ENCODE peak calls at places on chromosome 20, in eight cellular contexts. U is AG04450, L is heart left ventricle, G is lower leg skin, A is fibroblast of villous mesenchyme, C is brain microvascular endothelial cell, V is psoas muscle, W is fibroblast of lung. J is an unnamed sample.

GRCh38 chr20:14879020-14879697 is 541.7 kb upstream of the FLRT3 start:
- DNase-seq in U (peak), L (no peak), G (no peak), A (peak), C (peak), V (no peak), W (peak), J (no peak)

GRCh38 chr20:2756056-2756611 is 44.3 kb downstream of the CPXM1 start:
- DNase-seq in U (peak), L (no peak), G (peak), A (peak), C (peak), V (no peak), W (peak), J (no peak)

GRCh38 chr20:38270869-38271608 is 10.5 kb upstream of the KIAA1755 start:
- DNase-seq in U (peak), L (peak), G (peak), A (peak), C (peak), V (peak), W (peak), J (no peak)

GRCh38 chr20:14921546-14921945 is 584.1 kb upstream of the FLRT3 start:
- DNase-seq in U (no peak), L (no peak), G (no peak), A (no peak), C (no peak), V (no peak), W (peak), J (no peak)

GRCh38 chr20:58793512-58794420 is 56.9 kb downstream of the GNAS-AS1 start:
- DNase-seq in U (no peak), L (no peak), G (no peak), A (no peak), C (no peak), V (no peak), W (no peak), J (no peak)

GRCh38 chr20:9280654-9281053 is 211.8 kb downstream of the PLCB4 start:
- DNase-seq in U (no peak), L (no peak), G (no peak), A (no peak), C (no peak), V (no peak), W (no peak), J (no peak)

GRCh38 chr20:47358672-47359532 is 2.4 kb upstream of the ZMYND8 start:
- DNase-seq in U (no peak), L (peak), G (peak), A (peak), C (peak), V (peak), W (peak), J (no peak)

GRCh38 chr20:35669221-35669620 is 4.5 kb upstream of the CPNE1 start:
- DNase-seq in U (no peak), L (no peak), G (no peak), A (no peak), C (no peak), V (no peak), W (no peak), J (no peak)

GRCh38 chr20:32390999-32391398 is 32.9 kb downstream of the ASXL1 start:
- DNase-seq in U (no peak), L (no peak), G (no peak), A (no peak), C (no peak), V (no peak), W (peak), J (no peak)

GRCh38 chr20:21516861-21517565 is 3.1 kb upstream of the NKX2-2 start:
- DNase-seq in U (no peak), L (no peak), G (no peak), A (no peak), C (no peak), V (no peak), W (no peak), J (peak)

GRCh38 chr20:25356294-25356933 is 34.2 kb downstream of the ABHD12 start:
- DNase-seq in U (no peak), L (no peak), G (no peak), A (no peak), C (no peak), V (no peak), W (no peak), J (peak)

GRCh38 chr20:25009218-25010145 is 16.9 kb upstream of the APMAP start:
- DNase-seq in U (no peak), L (no peak), G (peak), A (no peak), C (no peak), V (no peak), W (no peak), J (peak)

GRCh38 chr20:36238153-36238552 is 1.9 kb downstream of the AAR2 start:
- DNase-seq in U (no peak), L (no peak), G (no peak), A (no peak), C (no peak), V (no peak), W (no peak), J (no peak)

GRCh38 chr20:896626-897025 is 19.5 kb downstream of the ANGPT4 start:
- DNase-seq in U (no peak), L (no peak), G (no peak), A (peak), C (peak), V (no peak), W (no peak), J (no peak)

GRCh38 chr20:38940644-38941043 is 14.4 kb downstream of the FAM83D start:
- DNase-seq in U (no peak), L (no peak), G (peak), A (no peak), C (no peak), V (no peak), W (no peak), J (no peak)

DNA sequence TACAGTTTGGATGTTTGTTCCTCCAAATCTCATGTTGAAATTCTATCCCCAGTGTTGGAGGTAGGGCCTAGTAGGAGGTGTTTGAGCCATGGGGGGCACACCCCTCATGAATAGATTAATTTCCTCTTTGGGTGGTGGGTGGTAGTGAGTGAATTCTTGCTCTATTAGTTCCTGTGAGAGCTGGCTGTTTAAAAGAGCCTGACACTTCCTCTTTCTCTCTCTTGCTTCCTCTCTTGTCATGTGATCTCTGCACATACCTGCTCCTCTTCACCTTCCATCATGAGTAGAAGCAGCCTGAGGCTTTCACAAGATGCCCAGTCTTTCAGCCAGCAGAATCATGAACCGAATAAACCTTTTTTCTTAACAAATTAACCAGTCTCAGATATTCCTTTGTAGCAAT is 340.2 kb upstream of the CHD6 start:
- DNase-seq in U (no peak), L (no peak), G (no peak), A (no peak), C (no peak), V (no peak), W (no peak), J (no peak)
- TF ChIP-seq CTCF in U (no peak), L (no peak), G (no peak), A (no peak), C (no peak), V (no peak), W (no peak), J (no peak)

DNA sequence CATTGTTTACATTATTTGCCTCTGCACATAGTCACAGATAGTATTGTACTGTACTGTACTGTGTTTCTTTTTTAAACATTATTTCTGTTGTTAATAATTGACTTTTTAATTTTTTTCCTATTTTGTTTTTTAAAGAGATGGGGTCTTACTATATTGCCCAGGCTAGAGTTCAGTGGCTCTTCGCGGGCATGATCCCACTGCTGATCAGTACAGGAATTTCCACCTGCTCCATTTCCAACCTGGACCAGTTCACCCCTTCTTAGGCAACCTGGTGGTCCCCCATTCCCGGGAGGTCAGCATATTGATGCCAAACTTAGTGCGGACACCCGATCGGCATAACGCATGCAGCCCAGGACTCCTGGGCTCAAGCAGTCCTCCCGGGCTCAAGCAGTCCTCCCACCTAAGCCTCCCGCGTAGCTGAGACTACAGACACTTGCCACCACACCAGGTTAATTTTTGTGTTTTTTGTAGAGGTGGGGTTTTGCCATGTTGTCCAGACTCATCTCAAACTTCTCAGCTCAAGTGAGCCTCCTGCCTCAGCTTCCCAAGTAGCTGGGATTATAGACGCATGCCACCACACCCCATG is 47.5 kb downstream of the PTPN1 start:
- DNase-seq in U (no peak), L (no peak), G (no peak), A (no peak), C (no peak), V (no peak), W (no peak), J (no peak)
- TF ChIP-seq CTCF in U (no peak), L (no peak), G (no peak), A (no peak), C (no peak), V (no peak), W (no peak), J (no peak)

GRCh38 chr20:49320460-49320859 is 42.6 kb upstream of the ZNFX1 start:
- DNase-seq in U (no peak), L (no peak), G (no peak), A (peak), C (peak), V (no peak), W (peak), J (no peak)
- TF ChIP-seq CTCF in U (peak), L (no peak), G (no peak), A (peak), C (peak), V (no peak), W (peak), J (peak)

GRCh38 chr20:64224344-64225165 is 31.0 kb upstream of the PCMTD2 start:
- DNase-seq in U (peak), L (peak), G (no peak), A (peak), C (peak), V (no peak), W (peak), J (no peak)
- TF ChIP-seq CTCF in U (peak), L (no peak), G (no peak), A (peak), C (peak), V (no peak), W (peak), J (no peak)

DNA sequence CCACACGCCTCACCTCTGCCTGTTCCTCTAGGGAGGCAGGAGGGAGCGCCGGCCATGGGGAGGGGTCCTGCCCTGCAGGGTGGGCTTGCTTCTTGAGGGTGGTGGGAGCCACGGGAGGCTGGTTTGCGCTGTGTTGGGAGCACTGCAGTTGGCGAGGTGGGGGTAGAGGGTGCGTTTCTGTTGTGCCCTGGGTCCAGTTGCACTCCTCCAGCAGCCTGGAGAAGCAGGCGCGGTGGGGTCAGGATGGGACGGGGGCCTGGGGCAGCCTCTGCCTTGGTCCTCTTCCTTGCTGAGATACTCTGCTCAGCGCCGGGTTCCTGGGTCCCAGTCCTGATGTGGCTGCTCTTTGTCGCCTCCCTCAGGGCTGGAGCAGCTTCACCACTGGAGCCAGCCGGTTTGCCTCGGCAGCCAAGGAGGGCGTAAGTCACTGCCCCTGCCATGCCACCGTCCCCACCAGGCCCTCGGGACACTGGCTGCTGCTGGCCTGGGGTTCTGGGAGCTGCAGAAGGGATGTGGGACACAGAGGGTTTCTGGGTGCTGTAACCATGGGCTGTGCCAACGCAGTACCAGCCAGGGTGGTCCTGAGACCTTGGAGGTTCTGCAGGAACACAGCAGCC is 8.4 kb downstream of the ARFGAP1 start:
- DNase-seq in U (no peak), L (peak), G (no peak), A (no peak), C (no peak), V (peak), W (no peak), J (no peak)
- TF ChIP-seq CTCF in U (peak), L (no peak), G (no peak), A (peak), C (peak), V (no peak), W (no peak), J (peak)

GRCh38 chr20:57053798-57054552 is 212.5 kb downstream of the BMP7 start:
- DNase-seq in U (no peak), L (no peak), G (no peak), A (peak), C (no peak), V (no peak), W (no peak), J (no peak)

GRCh38 chr20:57049298-57049697 is 217.1 kb downstream of the BMP7 start:
- DNase-seq in U (no peak), L (no peak), G (no peak), A (no peak), C (no peak), V (no peak), W (no peak), J (no peak)

GRCh38 chr20:57048027-57048869 is 218.2 kb downstream of the BMP7 start:
- DNase-seq in U (no peak), L (no peak), G (no peak), A (peak), C (peak), V (no peak), W (peak), J (no peak)

GRCh38 chr20:57053067-57053466 is 213.4 kb downstream of the BMP7 start:
- DNase-seq in U (no peak), L (no peak), G (no peak), A (no peak), C (no peak), V (no peak), W (no peak), J (no peak)

DNA sequence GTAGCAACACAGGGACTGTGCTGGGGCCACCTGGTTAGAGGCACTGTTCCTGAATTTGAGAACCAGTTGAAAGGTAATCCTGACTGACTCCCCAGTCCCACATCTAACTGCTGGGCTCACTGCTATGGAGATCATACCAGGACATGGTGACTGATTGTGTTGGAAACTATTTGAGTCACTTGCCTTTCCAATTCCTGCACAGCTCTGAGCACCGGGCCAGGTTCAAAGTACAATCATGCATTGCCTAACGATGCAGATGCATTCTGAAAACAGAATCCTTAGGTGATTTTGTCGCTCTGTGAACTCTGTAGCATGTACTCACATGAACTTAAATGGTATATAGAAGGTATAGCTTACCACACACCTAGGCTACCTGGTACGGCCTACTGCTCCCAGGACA is 215.3 kb downstream of the BMP7 start:
- DNase-seq in U (no peak), L (no peak), G (no peak), A (no peak), C (no peak), V (no peak), W (no peak), J (no peak)
- TF ChIP-seq CTCF in U (no peak), L (no peak), G (no peak), A (no peak), C (no peak), V (no peak), W (no peak), J (no peak)

GRCh38 chr20:61526907-61527306 is 274.8 kb downstream of the CDH4 start:
- DNase-seq in U (no peak), L (no peak), G (no peak), A (no peak), C (no peak), V (no peak), W (no peak), J (no peak)
- TF ChIP-seq CTCF in U (no peak), L (no peak), G (no peak), A (no peak), C (no peak), V (no peak), W (no peak), J (no peak)

DNA sequence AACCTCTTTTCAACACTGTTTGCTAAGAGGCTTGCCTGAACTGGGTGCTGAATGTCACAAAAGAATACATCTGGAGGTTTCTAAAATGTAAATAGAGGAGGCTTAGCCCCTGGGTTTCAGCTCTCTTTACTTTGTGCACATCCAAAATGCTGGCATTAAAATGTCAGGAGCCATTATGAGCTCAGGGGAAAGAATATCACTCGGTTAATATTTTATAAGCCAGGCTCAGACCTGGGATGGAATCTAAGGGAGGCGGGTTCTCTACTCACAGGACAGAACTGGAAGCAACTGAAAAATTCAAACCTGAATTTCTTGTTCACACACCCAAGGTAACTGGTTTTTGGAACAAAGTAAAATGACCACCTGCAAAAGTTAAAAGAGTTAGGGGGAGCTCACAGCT is 100.7 kb downstream of the BFSP1 start:
- DNase-seq in U (no peak), L (no peak), G (no peak), A (no peak), C (no peak), V (no peak), W (no peak), J (no peak)
- TF ChIP-seq CTCF in U (no peak), L (no peak), G (no peak), A (no peak), C (no peak), V (no peak), W (no peak), J (no peak)

GRCh38 chr20:62407221-62407992 is at the start of gene CABLES2:
- DNase-seq in U (peak), L (peak), G (peak), A (peak), C (peak), V (peak), W (peak), J (peak)
- TF ChIP-seq CTCF in U (no peak), L (no peak), G (peak), A (no peak), C (no peak), V (peak), W (no peak), J (no peak)